ENCODE peak calls at places on chromosomes 6 and 20, in eight cellular contexts. One of them, this sample, is unnamed. For H3K4me1, the result is how much of the 10 kb centered on the place peaks cover.

GRCh38 chr6:90144396-90144795 is 152.2 kb downstream of the BACH2 start:
- DNase-seq in A549: no peak
- DNase-seq in adrenal gland: no peak
- DNase-seq in transverse colon: no peak
- DNase-seq in uterus: no peak
- DNase-seq in upper lobe of left lung: no peak
- DNase-seq in heart left ventricle: no peak
- DNase-seq in suprapubic skin: no peak
- DNase-seq in this sample: no peak

GRCh38 chr6:142592876-142593275 is 291.1 kb downstream of the ADGRG6 start:
- DNase-seq in adrenal gland: no peak
- DNase-seq in upper lobe of left lung: no peak
- DNase-seq in uterus: no peak
- DNase-seq in transverse colon: no peak
- DNase-seq in suprapubic skin: no peak
- DNase-seq in A549: no peak
- DNase-seq in heart left ventricle: no peak
- DNase-seq in this sample: no peak

GRCh38 chr20:40494238-40494637 is 194.8 kb downstream of the MAFB start:
- DNase-seq in suprapubic skin: no peak
- DNase-seq in transverse colon: peak
- DNase-seq in heart left ventricle: no peak
- DNase-seq in uterus: no peak
- DNase-seq in A549: no peak
- DNase-seq in upper lobe of left lung: peak
- DNase-seq in adrenal gland: peak
- DNase-seq in this sample: no peak

GRCh38 chr6:106257195-106257594 is 68.4 kb downstream of the ATG5 start:
- DNase-seq in adrenal gland: no peak
- DNase-seq in uterus: no peak
- DNase-seq in A549: no peak
- DNase-seq in heart left ventricle: no peak
- DNase-seq in transverse colon: no peak
- DNase-seq in suprapubic skin: no peak
- DNase-seq in upper lobe of left lung: no peak
- DNase-seq in this sample: no peak

GRCh38 chr6:135866445-135867143 is 15.1 kb downstream of the PDE7B start:
- DNase-seq in A549: no peak
- DNase-seq in adrenal gland: no peak
- DNase-seq in suprapubic skin: no peak
- DNase-seq in transverse colon: no peak
- DNase-seq in heart left ventricle: no peak
- DNase-seq in uterus: no peak
- DNase-seq in upper lobe of left lung: no peak
- DNase-seq in this sample: no peak

GRCh38 chr20:41501376-41501775 is 116.8 kb downstream of the CHD6 start:
- DNase-seq in transverse colon: no peak
- DNase-seq in A549: no peak
- DNase-seq in suprapubic skin: no peak
- DNase-seq in heart left ventricle: no peak
- DNase-seq in adrenal gland: no peak
- DNase-seq in uterus: no peak
- DNase-seq in upper lobe of left lung: no peak
- DNase-seq in this sample: no peak

GRCh38 chr6:50734488-50734887 is 21.2 kb downstream of the TFAP2D start:
- DNase-seq in transverse colon: no peak
- DNase-seq in uterus: no peak
- DNase-seq in heart left ventricle: no peak
- DNase-seq in adrenal gland: no peak
- DNase-seq in upper lobe of left lung: no peak
- DNase-seq in A549: no peak
- DNase-seq in suprapubic skin: no peak
- DNase-seq in this sample: no peak

GRCh38 chr6:8108031-8108660 is 5.8 kb upstream of the EEF1E1 start:
- DNase-seq in adrenal gland: peak
- DNase-seq in transverse colon: no peak
- DNase-seq in upper lobe of left lung: no peak
- DNase-seq in heart left ventricle: no peak
- DNase-seq in suprapubic skin: no peak
- DNase-seq in A549: peak
- DNase-seq in uterus: no peak
- DNase-seq in this sample: no peak

GRCh38 chr6:16438677-16439615 is 200.6 kb downstream of the GMPR start:
- DNase-seq in uterus: peak
- DNase-seq in A549: peak
- DNase-seq in transverse colon: no peak
- DNase-seq in suprapubic skin: no peak
- DNase-seq in upper lobe of left lung: no peak
- DNase-seq in adrenal gland: no peak
- DNase-seq in heart left ventricle: no peak
- DNase-seq in this sample: no peak

GRCh38 chr6:49676671-49677281 is 36.6 kb downstream of the CRISP2 start:
- DNase-seq in upper lobe of left lung: no peak
- DNase-seq in adrenal gland: no peak
- DNase-seq in transverse colon: no peak
- DNase-seq in heart left ventricle: no peak
- DNase-seq in A549: peak
- DNase-seq in uterus: no peak
- DNase-seq in suprapubic skin: no peak
- DNase-seq in this sample: no peak

GRCh38 chr20:23995905-23996666 is 7.5 kb upstream of the GGTLC1 start:
- DNase-seq in adrenal gland: peak
- DNase-seq in A549: peak
- DNase-seq in suprapubic skin: no peak
- DNase-seq in heart left ventricle: no peak
- DNase-seq in transverse colon: peak
- DNase-seq in upper lobe of left lung: peak
- DNase-seq in uterus: peak
- DNase-seq in this sample: peak

GRCh38 chr6:53500095-53500494 is 44.8 kb downstream of the GCLC start:
- DNase-seq in uterus: no peak
- DNase-seq in transverse colon: no peak
- DNase-seq in A549: no peak
- DNase-seq in heart left ventricle: no peak
- DNase-seq in suprapubic skin: no peak
- DNase-seq in adrenal gland: no peak
- DNase-seq in upper lobe of left lung: no peak
- DNase-seq in this sample: no peak

GRCh38 chr20:11922561-11922960 is 4.9 kb downstream of the BTBD3 start:
- DNase-seq in uterus: no peak
- DNase-seq in suprapubic skin: no peak
- DNase-seq in upper lobe of left lung: no peak
- DNase-seq in transverse colon: no peak
- DNase-seq in A549: no peak
- DNase-seq in heart left ventricle: no peak
- DNase-seq in adrenal gland: no peak
- DNase-seq in this sample: no peak

GRCh38 chr20:57619053-57619831 is 984 bp downstream of the ZBP1 start:
- DNase-seq in heart left ventricle: no peak
- DNase-seq in A549: no peak
- DNase-seq in adrenal gland: no peak
- DNase-seq in transverse colon: peak
- DNase-seq in uterus: no peak
- DNase-seq in upper lobe of left lung: peak
- DNase-seq in suprapubic skin: peak
- DNase-seq in this sample: no peak

DNA sequence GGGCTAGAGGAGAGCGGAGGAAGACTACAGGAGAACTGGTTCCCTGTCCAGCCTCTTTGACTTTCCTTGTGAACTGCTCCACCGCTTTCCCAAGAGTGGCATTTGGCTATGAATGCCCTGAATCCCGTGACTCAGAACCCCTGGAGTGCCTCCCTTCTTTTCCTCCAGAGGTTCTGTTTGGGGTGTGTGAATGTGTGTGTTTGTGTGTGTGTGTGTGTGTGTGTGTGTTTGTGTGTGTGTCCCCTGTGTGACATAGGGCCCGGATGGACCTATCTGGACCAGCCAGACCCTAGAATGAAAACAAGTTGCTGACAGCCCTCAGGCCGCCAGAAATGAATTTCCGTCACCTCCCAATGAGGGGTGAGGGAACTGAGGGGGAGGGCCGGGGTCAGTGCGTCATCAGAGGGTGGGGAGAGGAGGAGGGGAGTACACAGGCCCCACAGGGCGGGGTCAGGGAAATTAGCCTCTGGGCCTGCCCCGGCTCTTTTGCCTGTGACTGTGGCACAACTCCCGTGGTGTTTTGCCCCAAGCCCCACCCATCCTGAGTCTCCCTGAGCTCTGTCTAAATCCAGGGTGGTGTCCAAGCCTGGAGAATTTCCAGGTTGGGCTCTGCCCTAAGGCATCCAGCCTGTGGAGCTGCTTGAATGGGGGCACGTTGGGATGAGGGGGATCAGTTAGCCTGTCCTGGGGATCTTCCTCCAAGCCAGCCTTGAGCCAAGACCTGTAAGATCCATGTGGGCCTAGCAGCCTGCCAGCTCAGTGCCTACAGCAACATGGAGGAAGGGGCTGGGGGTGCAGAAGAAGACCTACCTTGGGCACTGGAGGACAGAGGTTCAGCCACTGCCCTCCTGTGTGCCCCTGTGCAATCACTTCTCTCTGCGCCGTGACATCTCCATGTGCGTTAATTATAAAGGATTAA is 15.2 kb upstream of the MRPS18A start:
- DNase-seq in transverse colon: peak
- DNase-seq in upper lobe of left lung: peak
- DNase-seq in suprapubic skin: peak
- DNase-seq in adrenal gland: peak
- DNase-seq in uterus: peak
- DNase-seq in heart left ventricle: peak
- DNase-seq in A549: peak
- DNase-seq in this sample: peak
- TF ChIP-seq POLR2A in transverse colon: peak
- TF ChIP-seq POLR2A in upper lobe of left lung: peak
- TF ChIP-seq POLR2A in suprapubic skin: no peak
- TF ChIP-seq POLR2A in adrenal gland: peak
- TF ChIP-seq POLR2A in uterus: no peak
- TF ChIP-seq POLR2A in heart left ventricle: no peak
- TF ChIP-seq POLR2A in A549: no peak
- TF ChIP-seq POLR2A in this sample: no peak

DNA sequence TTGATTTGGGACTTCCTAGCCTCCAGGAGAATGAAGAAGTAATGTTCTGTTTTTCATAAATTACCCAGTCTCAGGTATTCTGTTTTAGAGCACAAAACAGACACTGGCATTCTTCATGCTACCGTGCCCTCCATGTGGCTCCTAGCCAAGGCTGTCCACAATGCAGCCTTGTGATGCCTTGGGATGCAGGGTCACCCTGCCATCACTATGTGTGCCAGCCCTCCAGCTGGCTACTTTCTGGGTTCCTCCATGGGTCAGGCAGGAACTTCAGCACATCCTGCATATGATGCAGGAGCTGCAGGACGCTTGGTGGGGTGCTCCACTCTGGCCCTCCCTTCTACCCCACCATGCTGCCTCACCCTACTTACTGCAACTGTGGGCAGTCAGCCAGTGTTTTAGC is 38.0 kb upstream of the FAM50B start:
- DNase-seq in suprapubic skin: no peak
- DNase-seq in A549: no peak
- DNase-seq in heart left ventricle: no peak
- DNase-seq in uterus: no peak
- DNase-seq in transverse colon: no peak
- DNase-seq in adrenal gland: no peak
- DNase-seq in upper lobe of left lung: no peak
- DNase-seq in this sample: no peak
- H3K4me1 ChIP-seq in suprapubic skin: under half
- H3K4me1 ChIP-seq in A549: under half
- H3K4me1 ChIP-seq in heart left ventricle: under half
- H3K4me1 ChIP-seq in uterus: under half
- H3K4me1 ChIP-seq in transverse colon: under half
- H3K4me1 ChIP-seq in adrenal gland: under half
- H3K4me1 ChIP-seq in upper lobe of left lung: under half
- H3K4me1 ChIP-seq in this sample: under half

GRCh38 chr6:167118006-167118405 is 4.9 kb upstream of the CCR6 start:
- DNase-seq in transverse colon: no peak
- DNase-seq in A549: no peak
- DNase-seq in suprapubic skin: no peak
- DNase-seq in upper lobe of left lung: no peak
- DNase-seq in adrenal gland: no peak
- DNase-seq in heart left ventricle: no peak
- DNase-seq in uterus: no peak
- DNase-seq in this sample: no peak

GRCh38 chr6:167116838-167117228 is 6.1 kb upstream of the CCR6 start:
- DNase-seq in transverse colon: no peak
- DNase-seq in suprapubic skin: no peak
- DNase-seq in adrenal gland: no peak
- DNase-seq in heart left ventricle: no peak
- DNase-seq in upper lobe of left lung: no peak
- DNase-seq in A549: no peak
- DNase-seq in uterus: no peak
- DNase-seq in this sample: no peak

GRCh38 chr6:167120557-167121030 is 2.3 kb upstream of the CCR6 start:
- DNase-seq in upper lobe of left lung: no peak
- DNase-seq in suprapubic skin: no peak
- DNase-seq in uterus: no peak
- DNase-seq in adrenal gland: no peak
- DNase-seq in heart left ventricle: no peak
- DNase-seq in transverse colon: no peak
- DNase-seq in A549: no peak
- DNase-seq in this sample: no peak

GRCh38 chr6:167119680-167120556 is 3.0 kb upstream of the CCR6 start:
- DNase-seq in uterus: no peak
- DNase-seq in transverse colon: peak
- DNase-seq in suprapubic skin: no peak
- DNase-seq in heart left ventricle: no peak
- DNase-seq in adrenal gland: no peak
- DNase-seq in A549: no peak
- DNase-seq in upper lobe of left lung: no peak
- DNase-seq in this sample: no peak

GRCh38 chr6:167118839-167119238 is 4.1 kb upstream of the CCR6 start:
- DNase-seq in adrenal gland: no peak
- DNase-seq in A549: no peak
- DNase-seq in upper lobe of left lung: no peak
- DNase-seq in suprapubic skin: no peak
- DNase-seq in heart left ventricle: no peak
- DNase-seq in uterus: no peak
- DNase-seq in transverse colon: no peak
- DNase-seq in this sample: no peak
- H3K4me3 ChIP-seq in adrenal gland: no peak
- H3K4me3 ChIP-seq in A549: no peak
- H3K4me3 ChIP-seq in upper lobe of left lung: no peak
- H3K4me3 ChIP-seq in suprapubic skin: no peak
- H3K4me3 ChIP-seq in heart left ventricle: no peak
- H3K4me3 ChIP-seq in uterus: no peak
- H3K4me3 ChIP-seq in transverse colon: no peak
- H3K4me3 ChIP-seq in this sample: no peak

DNA sequence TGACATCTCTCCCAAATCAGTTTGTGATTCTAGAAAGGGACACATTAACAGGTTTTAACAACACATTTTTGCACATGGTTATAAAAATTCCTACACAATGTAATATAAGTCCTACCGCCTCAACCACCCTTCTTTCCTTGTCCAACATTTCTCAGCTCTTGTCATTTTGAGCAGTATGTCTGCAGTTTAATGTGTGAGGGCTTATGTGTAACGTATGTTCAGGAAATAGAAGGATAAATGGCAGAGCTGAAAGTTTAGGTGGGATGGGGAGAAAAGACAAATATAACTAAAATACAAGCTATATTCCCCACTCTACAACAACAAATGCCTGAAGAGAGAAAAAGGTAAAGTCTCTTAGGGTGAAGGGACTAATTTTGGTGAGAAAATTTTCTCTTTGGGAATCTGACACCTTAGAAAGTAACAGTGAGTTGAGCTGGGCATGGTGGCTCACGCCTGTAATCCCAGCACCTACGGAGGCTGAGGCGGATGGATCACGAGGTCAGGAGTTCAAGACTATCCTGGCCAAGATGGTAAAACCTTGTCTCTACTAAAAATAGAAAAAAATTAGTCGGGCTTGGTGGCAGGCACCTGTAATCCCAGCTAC is 5.0 kb downstream of the PNRC1 start:
- DNase-seq in transverse colon: no peak
- DNase-seq in A549: no peak
- DNase-seq in suprapubic skin: no peak
- DNase-seq in heart left ventricle: no peak
- DNase-seq in adrenal gland: no peak
- DNase-seq in uterus: no peak
- DNase-seq in upper lobe of left lung: no peak
- DNase-seq in this sample: no peak
- TF ChIP-seq POLR2A in transverse colon: no peak
- TF ChIP-seq POLR2A in A549: no peak
- TF ChIP-seq POLR2A in suprapubic skin: no peak
- TF ChIP-seq POLR2A in heart left ventricle: no peak
- TF ChIP-seq POLR2A in adrenal gland: no peak
- TF ChIP-seq POLR2A in uterus: no peak
- TF ChIP-seq POLR2A in upper lobe of left lung: no peak
- TF ChIP-seq POLR2A in this sample: no peak